ENCODE peak calls at places on chromosomes 13 and 19, in eight cellular contexts. C is neuronal stem cell; W is neural progenitor cell; L is NCI-H146; T is CD4-positive, alpha-beta T cell; P is choroid plexus epithelial cell; O is activated naive CD4-positive, alpha-beta T cell treated with anti-CD3 and anti-CD28 coated beads, Interleukin-2, amount 10 ng/mL, durations not matched to agents 7 days and 5 days; Z is CD8-positive, alpha-beta T cell. Y is an unnamed sample.

GRCh38 chr13:112842343-112842856 is 126.6 kb upstream of the MCF2L start:
- DNase-seq in P (peak; percentile 74), O (no peak), L (no peak), T (no peak), C (peak; percentile 9), W (peak; percentile 71), Z (no peak), Y (no peak)

GRCh38 chr19:34482380-34483250 is 1.1 kb downstream of the WTIP start:
- DNase-seq in Z (no peak), T (no peak), P (peak; percentile 54), L (peak; percentile 18), O (no peak), C (no peak), W (peak; percentile 73), Y (no peak)

GRCh38 chr13:87311165-87311564 is 360.0 kb upstream of the SLITRK5 start:
- DNase-seq in C (no peak), L (no peak), O (no peak), T (no peak), W (no peak), P (no peak), Z (no peak), Y (no peak)

GRCh38 chr13:48645845-48646244 is 7.9 kb upstream of the CYSLTR2 start:
- DNase-seq in Z (no peak), O (no peak), C (no peak), W (no peak), L (peak; percentile 32), T (no peak), P (no peak), Y (peak; percentile 99)

GRCh38 chr13:94706101-94706853 is 6.1 kb downstream of the SOX21 start:
- DNase-seq in P (no peak), C (no peak), W (peak; percentile 73), O (no peak), T (no peak), L (peak; percentile 91), Z (no peak), Y (no peak)

GRCh38 chr13:76848596-76848995 is 37.6 kb downstream of the KCTD12 start:
- DNase-seq in L (peak; percentile 67), T (no peak), W (no peak), O (no peak), C (no peak), Z (no peak), P (peak; percentile 72), Y (peak; percentile 67)

GRCh38 chr13:25190256-25190655 is 18.2 kb upstream of the AMER2 start:
- DNase-seq in O (no peak), T (no peak), W (no peak), Z (no peak), C (no peak), P (no peak), L (no peak), Y (peak; percentile 99)

GRCh38 chr13:98632971-98633370 is 56.1 kb upstream of the STK24 start:
- DNase-seq in C (no peak), P (peak; percentile 63), Z (no peak), O (no peak), L (no peak), W (no peak), T (no peak), Y (no peak)

GRCh38 chr13:26538363-26539317 is 18.8 kb upstream of the WASF3 start:
- DNase-seq in T (no peak), O (no peak), L (peak; percentile 36), W (no peak), Z (no peak), P (peak; percentile 15), C (no peak), Y (peak; percentile 97)

Y was measured in NCI-H82.